ENCODE peak calls at places on chromosomes 12 and 14, in six cellular contexts. Q, J, I, G, C and B are unnamed samples.

GRCh38 chr14:105420976-105421674 is 1.5 kb downstream of the MTA1 start:
- DNase-seq in J (no peak), G (no peak), C (no peak), Q (no peak), I (no peak), B (no peak)

GRCh38 chr14:54600685-54601084 is 33.8 kb downstream of the SAMD4A start:
- DNase-seq in J (no peak), G (no peak), Q (no peak), C (no peak), I (no peak), B (no peak)

GRCh38 chr12:10715491-10715890 is 7.6 kb downstream of the YBX3 start:
- DNase-seq in C (no peak), Q (no peak), J (no peak), G (no peak), I (no peak), B (no peak)

GRCh38 chr12:114038962-114039361 is 72.8 kb upstream of the RBM19 start:
- DNase-seq in I (no peak), C (no peak), Q (no peak), G (no peak), J (peak; percentile 35), B (no peak)

GRCh38 chr12:15824516-15824915 is 35.3 kb upstream of the EPS8 start:
- DNase-seq in C (no peak), I (no peak), Q (no peak), J (no peak), G (no peak), B (no peak)

GRCh38 chr14:101716956-101717662 is 44.4 kb upstream of the PPP2R5C start:
- DNase-seq in J (no peak), Q (peak; percentile 79), I (peak; percentile 20), G (no peak), C (peak; percentile 18), B (peak; percentile 9)

GRCh38 chr14:59629384-59630158 is 53.0 kb upstream of the CCDC175 start:
- DNase-seq in C (no peak), I (no peak), G (no peak), Q (no peak), J (no peak), B (no peak)

GRCh38 chr14:88166616-88167015 is 156.5 kb downstream of the KCNK10 start:
- DNase-seq in I (no peak), J (no peak), C (no peak), Q (no peak), G (no peak), B (no peak)

GRCh38 chr14:90439874-90440442 is 43.1 kb downstream of the CALM1 start:
- DNase-seq in Q (no peak), I (no peak), J (no peak), G (no peak), C (no peak), B (no peak)

GRCh38 chr12:129607293-129607692 is 296.5 kb downstream of the TMEM132D start:
- DNase-seq in Q (no peak), C (no peak), I (no peak), J (no peak), G (no peak), B (no peak)

GRCh38 chr12:82057770-82058169 is 298.6 kb upstream of the PPFIA2 start:
- DNase-seq in G (no peak), C (no peak), I (no peak), Q (no peak), J (no peak), B (no peak)

GRCh38 chr14:101819251-101819990 is 57.9 kb downstream of the PPP2R5C start:
- DNase-seq in C (peak; percentile 82), I (no peak), Q (no peak), J (no peak), G (no peak), B (no peak)

GRCh38 chr12:72865921-72866320 is 593.8 kb downstream of the TRHDE start:
- DNase-seq in C (no peak), G (no peak), I (no peak), J (no peak), Q (no peak), B (no peak)

GRCh38 chr12:6697584-6698351 is 2.8 kb downstream of the PIANP start:
- DNase-seq in G (no peak), Q (no peak), I (peak; percentile 42), C (no peak), J (peak; percentile 45), B (no peak)

GRCh38 chr12:56896082-56896481 is 38.1 kb downstream of the SDR9C7 start:
- DNase-seq in C (no peak), G (no peak), Q (no peak), I (no peak), J (no peak), B (no peak)
- TF ChIP-seq POLR2A in C (no peak), G (no peak), Q (no peak), I (no peak), J (no peak), B (no peak)

GRCh38 chr12:8027856-8028255 is 4.7 kb upstream of the FOXJ2 start:
- DNase-seq in I (no peak), J (no peak), C (no peak), Q (no peak), G (no peak), B (no peak)
- H3K4me3 ChIP-seq in I (no peak overlapping the region), J (peak overlapping the region; percentile 56), C (no peak overlapping the region), Q (no peak overlapping the region), G (peak overlapping the region; percentile 79), B (no peak overlapping the region)

GRCh38 chr12:21806255-21806654 is 31.7 kb upstream of the KCNJ8 start:
- DNase-seq in G (no peak), I (no peak), J (no peak), Q (no peak), C (no peak), B (no peak)
- TF ChIP-seq POLR2A in G (no peak), I (no peak), J (no peak), Q (no peak), C (no peak), B (no peak)

DNA sequence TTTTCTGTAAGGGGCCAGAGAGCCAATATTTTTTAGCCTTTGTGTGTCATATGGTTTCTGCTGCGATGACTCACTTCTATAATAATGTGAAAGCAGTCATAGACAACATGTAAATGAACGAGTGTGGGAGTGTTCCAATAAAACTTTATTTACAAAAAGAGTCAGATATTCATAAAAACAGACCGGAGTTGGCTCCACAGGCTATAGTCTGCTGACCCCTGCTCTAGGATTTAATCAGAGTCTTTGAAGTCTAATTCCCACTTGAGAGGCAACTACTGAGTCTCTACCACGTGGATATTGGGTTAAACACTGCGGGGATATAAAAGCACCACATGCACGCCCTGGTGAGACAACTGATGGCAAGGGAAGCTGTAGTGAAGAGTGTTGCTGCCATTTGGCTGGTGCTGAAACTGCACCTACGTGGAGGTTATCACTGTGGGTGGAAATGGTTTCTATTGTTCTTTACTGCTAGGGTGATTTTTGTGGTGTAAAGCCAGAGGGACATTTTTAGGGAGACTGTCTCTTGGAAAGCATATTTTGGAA is 3.6 kb upstream of the NINJ2 start:
- DNase-seq in I (no peak), Q (no peak), C (no peak), G (no peak), J (no peak), B (peak; percentile 70)
- H3K4me3 ChIP-seq in I (no peak overlapping the region), Q (no peak overlapping the region), C (no peak overlapping the region), G (no peak overlapping the region), J (no peak overlapping the region), B (no peak overlapping the region)

GRCh38 chr14:56211844-56212243 is 93.6 kb downstream of the PELI2 start:
- DNase-seq in G (no peak), C (no peak), J (no peak), Q (no peak), I (no peak), B (no peak)
- TF ChIP-seq POLR2A in G (no peak), C (no peak), J (no peak), Q (no peak), I (no peak), B (no peak)

GRCh38 chr12:79023261-79023660 is 158.7 kb downstream of the SYT1 start:
- DNase-seq in J (no peak), I (no peak), G (no peak), C (no peak), Q (no peak), B (no peak)
- H3K4me3 ChIP-seq in J (no peak overlapping the region), I (no peak overlapping the region), G (no peak overlapping the region), C (no peak overlapping the region), Q (no peak overlapping the region), B (no peak overlapping the region)

GRCh38 chr12:53231859-53232640 is at the start of gene RARG:
- DNase-seq in G (peak; percentile 62), J (no peak), C (peak; percentile 56), Q (no peak), I (peak; percentile 63), B (no peak)
- TF ChIP-seq POLR2A in G (no peak), J (no peak), C (no peak), Q (peak; percentile 36), I (no peak), B (no peak)